ENCODE peak calls at places on chromosomes 5 and 9, in nine cellular contexts. Q is effector CD4-positive, alpha-beta T cell; C is cardiac muscle cell; V is NCI-H2171 treated with DMSO at 0.1 percent for 48 hours; E is EH; A is stimulated activated CD4-positive, alpha-beta T cell treated with anti-CD3 and anti-CD28 coated beads, Interleukin-2, amount 100 ng/mL, for 24 hours; M is stimulated activated naive B cell treated with anti-CD40 and anti-IgM and Interleukin-4, amounts not matched to agents 10 μg/mL and 1 μg/mL and 100 μg/mL, for 72 hours; X is CD8-positive, alpha-beta T cell; P is HEK293T. H is an unnamed sample.

GRCh38 chr5:168786142-168786541 is 207.0 kb upstream of the PANK3 start:
- DNase-seq in Q (no peak), C (no peak), V (no peak), E (no peak), A (no peak), M (no peak), X (no peak), P (no peak), H (no peak)

GRCh38 chr9:13026956-13027355 is 252.1 kb downstream of the LURAP1L start:
- DNase-seq in Q (no peak), C (no peak), V (no peak), E (no peak), A (no peak), M (no peak), X (no peak), P (no peak), H (no peak)

GRCh38 chr5:95715799-95716461 is 15.2 kb upstream of the RHOBTB3 start:
- DNase-seq in Q (no peak), C (peak; percentile 83), V (no peak), E (peak; percentile 80), A (no peak), M (no peak), X (no peak), P (no peak), H (no peak)

GRCh38 chr5:150245111-150245789 is 44.3 kb downstream of the CAMK2A start:
- DNase-seq in Q (no peak), C (peak; percentile 34), V (no peak), E (peak; percentile 61), A (no peak), M (no peak), X (no peak), P (no peak), H (no peak)

GRCh38 chr5:154409230-154409840 is 36.5 kb upstream of the SAP30L start:
- DNase-seq in Q (no peak), C (no peak), V (no peak), E (no peak), A (no peak), M (no peak), X (no peak), P (no peak), H (no peak)

GRCh38 chr5:167723254-167723871 is 568.1 kb upstream of the WWC1 start:
- DNase-seq in Q (peak; percentile 31), C (peak; percentile 89), V (peak; percentile 67), E (peak; percentile 83), A (peak; percentile 63), M (peak; percentile 29), X (peak; percentile 51), P (peak; percentile 85), H (no peak)

GRCh38 chr5:95895223-95895622 is 66.4 kb downstream of the ELL2 start:
- DNase-seq in Q (no peak), C (no peak), V (no peak), E (no peak), A (no peak), M (no peak), X (no peak), P (no peak), H (no peak)

GRCh38 chr9:34233691-34234090 is 54.8 kb downstream of the UBAP1 start:
- DNase-seq in Q (no peak), C (no peak), V (no peak), E (no peak), A (no peak), M (no peak), X (no peak), P (no peak), H (peak; percentile 81)

GRCh38 chr9:113516840-113517577 is 53.5 kb downstream of the RGS3 start:
- DNase-seq in Q (peak; percentile 32), C (no peak), V (no peak), E (peak; percentile 66), A (peak; percentile 77), M (peak; percentile 74), X (peak; percentile 65), P (no peak), H (no peak)

GRCh38 chr5:66247176-66247960 is 103.3 kb downstream of the SREK1 start:
- DNase-seq in Q (no peak), C (peak; percentile 78), V (no peak), E (peak; percentile 92), A (no peak), M (no peak), X (no peak), P (no peak), H (no peak)

GRCh38 chr9:89154651-89155336 is 23.8 kb downstream of the SHC3 start:
- DNase-seq in Q (no peak), C (peak; percentile 83), V (no peak), E (peak; percentile 91), A (no peak), M (no peak), X (no peak), P (no peak), H (no peak)

GRCh38 chr5:179914032-179914755 is 6.5 kb upstream of the TBC1D9B start:
- DNase-seq in Q (no peak), C (peak; percentile 37), V (no peak), E (peak; percentile 79), A (no peak), M (no peak), X (no peak), P (no peak), H (no peak)

GRCh38 chr5:138990986-138991645 is 116.0 kb upstream of the LRRTM2 start:
- DNase-seq in Q (no peak), C (no peak), V (no peak), E (no peak), A (no peak), M (no peak), X (no peak), P (no peak), H (no peak)

GRCh38 chr9:37290881-37291485 is 131.5 kb upstream of the GRHPR start:
- DNase-seq in Q (no peak), C (peak; percentile 88), V (no peak), E (peak; percentile 87), A (no peak), M (no peak), X (no peak), P (no peak), H (no peak)

GRCh38 chr5:68251804-68252648 is 36.5 kb downstream of the PIK3R1 start:
- DNase-seq in Q (no peak), C (peak; percentile 86), V (no peak), E (peak; percentile 52), A (no peak), M (no peak), X (no peak), P (no peak), H (no peak)

GRCh38 chr5:136061630-136062381 is 33.0 kb downstream of the TGFBI start:
- DNase-seq in Q (no peak), C (no peak), V (no peak), E (no peak), A (no peak), M (no peak), X (no peak), P (no peak), H (no peak)

GRCh38 chr5:54745599-54745998 is 228.0 kb downstream of the SNX18 start:
- DNase-seq in Q (no peak), C (no peak), V (no peak), E (no peak), A (no peak), M (no peak), X (no peak), P (no peak), H (no peak)